ENCODE peak calls at places on chromosomes 12 and 14, in eight cellular contexts. F is epithelial cell of prostate, Y is SK-N-SH, X is H9, H is substantia nigra, R is ovary, J is AG04450, C is A549. Q is an unnamed sample.

GRCh38 chr14:36222952-36223468 is 46.5 kb upstream of the PTCSC3 start:
- DNase-seq in F (no peak), Y (no peak), X (no peak), H (no peak), R (no peak), J (no peak), C (no peak), Q (no peak)

GRCh38 chr12:131510431-131510830 is 200.5 kb upstream of the SFSWAP start:
- DNase-seq in F (no peak), Y (no peak), X (no peak), H (no peak), R (no peak), J (no peak), C (no peak), Q (no peak)

GRCh38 chr12:49664591-49665146 is 41.3 kb downstream of the PRPF40B start:
- DNase-seq in F (no peak), Y (peak), X (no peak), H (no peak), R (no peak), J (no peak), C (no peak), Q (peak)

GRCh38 chr12:12645485-12645884 is 33.8 kb downstream of the CREBL2 start:
- DNase-seq in F (no peak), Y (peak), X (peak), H (no peak), R (no peak), J (no peak), C (peak), Q (no peak)

GRCh38 chr12:56932146-56932545 is 2.1 kb downstream of the SDR9C7 start:
- DNase-seq in F (no peak), Y (no peak), X (no peak), H (no peak), R (no peak), J (no peak), C (no peak), Q (no peak)

GRCh38 chr14:100989924-100990323 is 86.4 kb upstream of the RTL1 start:
- DNase-seq in F (no peak), Y (no peak), X (no peak), H (no peak), R (no peak), J (no peak), C (peak), Q (no peak)

GRCh38 chr12:130334937-130335336 is 2.8 kb upstream of the PIWIL1 start:
- DNase-seq in F (no peak), Y (no peak), X (peak), H (no peak), R (no peak), J (no peak), C (no peak), Q (peak)

GRCh38 chr12:131089526-131090253 is 136.0 kb downstream of the ADGRD1 start:
- DNase-seq in F (no peak), Y (no peak), X (peak), H (no peak), R (peak), J (no peak), C (no peak), Q (peak)

GRCh38 chr12:76025601-76026575 is 5.7 kb downstream of the PHLDA1 start:
- DNase-seq in F (no peak), Y (no peak), X (no peak), H (no peak), R (no peak), J (no peak), C (peak), Q (no peak)

GRCh38 chr12:6476496-6476895 is 6.0 kb upstream of the VAMP1 start:
- DNase-seq in F (no peak), Y (no peak), X (no peak), H (no peak), R (no peak), J (peak), C (no peak), Q (no peak)

GRCh38 chr12:92905258-92905810 is 23.8 kb downstream of the EEA1 start:
- DNase-seq in F (no peak), Y (no peak), X (no peak), H (no peak), R (no peak), J (no peak), C (no peak), Q (no peak)

DNA sequence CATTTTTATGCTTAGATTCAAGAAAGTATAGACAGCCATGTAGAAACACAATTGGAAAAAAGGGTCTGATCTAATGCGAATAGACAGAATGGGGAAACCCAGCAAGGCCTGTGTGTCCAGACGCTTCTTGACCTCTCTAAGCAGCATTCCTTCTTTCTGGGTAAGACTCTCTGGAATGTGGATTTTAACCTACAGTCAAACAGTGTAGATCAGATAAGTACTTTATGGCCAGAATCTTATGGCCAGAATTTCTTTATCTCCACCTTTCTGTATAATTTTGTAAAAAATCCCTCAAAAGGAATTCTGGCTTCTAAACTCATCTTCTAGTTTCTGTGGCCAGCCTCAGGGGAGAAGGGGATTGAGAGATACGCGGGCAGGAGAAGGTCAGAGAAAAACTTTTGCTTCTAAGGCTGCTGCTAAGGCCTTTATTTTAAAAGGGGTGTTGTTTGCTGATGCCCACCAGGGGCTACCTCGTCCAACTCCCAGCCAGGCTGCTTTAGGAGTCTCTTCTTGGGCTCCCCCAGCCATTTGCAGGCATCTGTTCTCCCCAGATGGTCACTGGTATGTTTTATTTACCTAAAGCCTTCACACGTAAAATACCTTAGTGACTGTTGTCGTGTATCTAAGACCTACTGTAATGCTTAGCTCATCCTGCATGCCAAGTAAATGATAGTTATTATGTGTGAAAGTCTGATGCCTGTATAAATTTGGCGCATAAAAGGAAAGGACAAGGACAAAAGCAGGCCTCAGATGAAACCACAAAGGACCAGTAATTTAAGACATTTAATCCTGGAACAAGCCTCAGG is 68.4 kb downstream of the ANO6 start:
- DNase-seq in F (no peak), Y (no peak), X (peak), H (no peak), R (no peak), J (peak), C (peak), Q (no peak)
- H3K27ac ChIP-seq in F (peak), Y (peak), X (no peak), H (no peak), R (no peak), J (peak), C (peak), Q (no peak)

GRCh38 chr12:113231275-113232231 is 10.3 kb downstream of the TPCN1 start:
- DNase-seq in F (no peak), Y (no peak), X (peak), H (no peak), R (no peak), J (no peak), C (peak), Q (peak)
- H3K27ac ChIP-seq in F (peak), Y (peak), X (no peak), H (peak), R (no peak), J (peak), C (peak), Q (peak)

GRCh38 chr12:108755481-108755880 is 24.2 kb upstream of the CORO1C start:
- DNase-seq in F (no peak), Y (no peak), X (no peak), H (no peak), R (no peak), J (no peak), C (no peak), Q (no peak)

GRCh38 chr12:108753969-108754368 is 22.7 kb upstream of the CORO1C start:
- DNase-seq in F (no peak), Y (no peak), X (no peak), H (no peak), R (no peak), J (no peak), C (no peak), Q (no peak)

GRCh38 chr12:108757842-108758241 is 26.5 kb upstream of the CORO1C start:
- DNase-seq in F (peak), Y (no peak), X (no peak), H (no peak), R (no peak), J (no peak), C (no peak), Q (no peak)

GRCh38 chr12:108759914-108760313 is 28.6 kb upstream of the CORO1C start:
- DNase-seq in F (no peak), Y (no peak), X (no peak), H (no peak), R (no peak), J (no peak), C (no peak), Q (no peak)

DNA sequence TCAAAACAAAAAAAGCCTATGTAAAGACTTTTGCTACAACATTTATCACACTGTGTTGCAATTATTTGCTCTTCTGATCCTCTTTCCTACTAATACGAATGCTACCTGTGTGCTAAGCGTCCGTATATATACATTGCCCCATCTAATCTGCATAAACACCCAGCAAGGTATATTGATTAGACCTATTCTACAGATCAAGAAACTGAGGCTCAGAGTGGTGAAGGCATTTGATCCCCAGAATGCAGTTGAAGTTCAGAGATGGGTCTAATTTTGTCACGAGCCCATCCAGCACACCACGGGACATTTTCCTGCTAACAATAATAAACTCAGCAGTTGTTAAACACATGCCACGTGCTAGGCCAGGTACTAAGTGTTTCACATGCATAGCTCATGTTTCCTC is 25.1 kb upstream of the CORO1C start:
- DNase-seq in F (no peak), Y (no peak), X (no peak), H (no peak), R (no peak), J (no peak), C (no peak), Q (no peak)
- H3K27ac ChIP-seq in F (no peak), Y (no peak), X (no peak), H (no peak), R (no peak), J (no peak), C (no peak), Q (no peak)

DNA sequence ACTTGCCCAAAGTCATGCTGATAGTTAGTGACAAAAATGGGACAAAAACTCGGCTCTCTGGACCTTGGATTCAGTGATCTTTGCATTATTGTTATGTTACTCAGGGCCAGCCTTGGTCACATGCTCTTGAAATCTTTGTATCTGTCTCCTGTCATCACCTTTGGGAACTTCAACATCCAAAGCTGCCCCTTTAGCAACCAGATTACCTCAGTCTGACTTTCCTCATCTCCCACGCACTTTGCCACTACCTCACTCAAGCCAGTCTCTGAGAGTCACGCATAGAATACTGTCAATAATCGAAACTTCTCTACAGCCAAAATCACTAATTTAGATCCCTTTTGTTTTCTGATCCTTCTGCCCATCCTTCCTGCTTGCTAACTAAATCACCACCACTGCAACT is 90.8 kb upstream of the DAAM1 start:
- DNase-seq in F (no peak), Y (no peak), X (no peak), H (no peak), R (no peak), J (no peak), C (peak), Q (no peak)
- H3K27ac ChIP-seq in F (peak), Y (no peak), X (no peak), H (no peak), R (no peak), J (peak), C (peak), Q (no peak)

GRCh38 chr14:31952573-31952972 is 124.5 kb upstream of the ARHGAP5 start:
- DNase-seq in F (no peak), Y (no peak), X (no peak), H (no peak), R (no peak), J (no peak), C (no peak), Q (no peak)

GRCh38 chr14:31951638-31951964 is 125.5 kb upstream of the ARHGAP5 start:
- DNase-seq in F (no peak), Y (no peak), X (no peak), H (no peak), R (no peak), J (no peak), C (no peak), Q (no peak)

GRCh38 chr14:31950760-31951637 is 126.1 kb upstream of the ARHGAP5 start:
- DNase-seq in F (no peak), Y (peak), X (peak), H (no peak), R (peak), J (no peak), C (peak), Q (no peak)

GRCh38 chr14:31954991-31955390 is 122.1 kb upstream of the ARHGAP5 start:
- DNase-seq in F (no peak), Y (no peak), X (no peak), H (no peak), R (no peak), J (no peak), C (no peak), Q (no peak)

DNA sequence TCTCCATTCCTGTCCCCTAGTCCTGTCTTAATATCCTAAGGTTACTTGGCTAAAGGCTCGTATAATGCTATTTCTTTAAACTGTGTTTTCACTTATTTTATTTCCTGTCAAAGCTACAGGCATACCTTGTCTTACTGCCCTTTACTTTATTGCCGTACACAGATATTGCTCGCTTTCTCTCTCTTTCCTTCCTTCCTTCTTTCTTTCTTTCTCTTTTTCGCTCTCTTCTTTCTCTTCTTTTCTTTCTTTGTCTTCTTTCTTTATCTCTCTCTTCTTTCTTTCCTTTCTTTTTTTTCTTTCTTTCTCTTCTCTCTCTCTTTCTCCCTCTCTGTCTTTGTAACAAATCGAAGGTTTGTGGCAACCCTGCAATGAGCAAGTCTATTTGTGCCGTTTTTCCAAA is 123.9 kb upstream of the ARHGAP5 start:
- DNase-seq in F (no peak), Y (no peak), X (no peak), H (no peak), R (no peak), J (no peak), C (no peak), Q (no peak)
- H3K27ac ChIP-seq in F (no peak), Y (no peak), X (no peak), H (no peak), R (no peak), J (no peak), C (peak), Q (no peak)

GRCh38 chr12:25320123-25321006 is 69.6 kb upstream of the KRAS start:
- DNase-seq in F (no peak), Y (no peak), X (no peak), H (no peak), R (no peak), J (no peak), C (no peak), Q (no peak)
- H3K27ac ChIP-seq in F (no peak), Y (no peak), X (no peak), H (no peak), R (no peak), J (no peak), C (no peak), Q (no peak)

DNA sequence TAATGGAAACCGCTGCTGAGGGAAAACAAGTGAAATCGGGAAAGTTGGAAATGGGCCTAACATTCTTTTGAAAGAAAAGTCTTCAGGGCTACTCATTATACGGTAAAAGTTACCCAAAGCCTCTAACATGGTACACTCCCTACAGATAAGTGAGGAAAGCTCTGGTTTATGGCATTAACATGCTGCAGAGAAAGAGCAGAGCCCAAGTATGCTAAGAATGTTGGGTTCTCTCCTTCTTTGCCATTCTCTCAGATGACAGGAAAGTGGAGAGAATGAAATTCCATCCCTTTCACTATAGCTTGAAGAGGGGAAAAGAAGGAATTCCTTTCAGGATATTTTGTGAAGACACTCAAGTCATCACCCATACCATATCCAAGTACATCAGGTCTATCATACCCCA is 348.0 kb downstream of the SEC23A start:
- DNase-seq in F (no peak), Y (no peak), X (no peak), H (no peak), R (no peak), J (no peak), C (no peak), Q (no peak)
- H3K27ac ChIP-seq in F (no peak), Y (no peak), X (no peak), H (no peak), R (no peak), J (no peak), C (no peak), Q (no peak)

GRCh38 chr14:70009961-70010360 is 130.7 kb downstream of the SMOC1 start:
- DNase-seq in F (no peak), Y (peak), X (no peak), H (no peak), R (no peak), J (no peak), C (no peak), Q (no peak)

GRCh38 chr14:70013269-70013873 is 134.2 kb downstream of the SMOC1 start:
- DNase-seq in F (no peak), Y (peak), X (peak), H (no peak), R (no peak), J (no peak), C (peak), Q (no peak)

GRCh38 chr14:70011708-70012107 is 132.5 kb downstream of the SMOC1 start:
- DNase-seq in F (no peak), Y (no peak), X (no peak), H (no peak), R (no peak), J (no peak), C (no peak), Q (no peak)

GRCh38 chr14:70008863-70009262 is 129.6 kb downstream of the SMOC1 start:
- DNase-seq in F (no peak), Y (no peak), X (no peak), H (no peak), R (no peak), J (no peak), C (no peak), Q (no peak)

GRCh38 chr14:70011098-70011497 is 131.9 kb downstream of the SMOC1 start:
- DNase-seq in F (no peak), Y (no peak), X (no peak), H (no peak), R (no peak), J (no peak), C (no peak), Q (no peak)
- H3K27ac ChIP-seq in F (peak), Y (no peak), X (no peak), H (no peak), R (no peak), J (no peak), C (peak), Q (no peak)

GRCh38 chr14:55303646-55304277 is 32.5 kb downstream of the FBXO34 start:
- DNase-seq in F (no peak), Y (no peak), X (no peak), H (no peak), R (no peak), J (no peak), C (no peak), Q (no peak)

GRCh38 chr14:55306938-55307589 is 35.8 kb downstream of the FBXO34 start:
- DNase-seq in F (no peak), Y (no peak), X (no peak), H (no peak), R (no peak), J (no peak), C (no peak), Q (no peak)

GRCh38 chr14:55302367-55302766 is 31.1 kb downstream of the FBXO34 start:
- DNase-seq in F (no peak), Y (no peak), X (no peak), H (no peak), R (no peak), J (no peak), C (no peak), Q (no peak)

GRCh38 chr14:55301722-55302121 is 30.5 kb downstream of the FBXO34 start:
- DNase-seq in F (peak), Y (peak), X (no peak), H (no peak), R (no peak), J (no peak), C (peak), Q (no peak)

DNA sequence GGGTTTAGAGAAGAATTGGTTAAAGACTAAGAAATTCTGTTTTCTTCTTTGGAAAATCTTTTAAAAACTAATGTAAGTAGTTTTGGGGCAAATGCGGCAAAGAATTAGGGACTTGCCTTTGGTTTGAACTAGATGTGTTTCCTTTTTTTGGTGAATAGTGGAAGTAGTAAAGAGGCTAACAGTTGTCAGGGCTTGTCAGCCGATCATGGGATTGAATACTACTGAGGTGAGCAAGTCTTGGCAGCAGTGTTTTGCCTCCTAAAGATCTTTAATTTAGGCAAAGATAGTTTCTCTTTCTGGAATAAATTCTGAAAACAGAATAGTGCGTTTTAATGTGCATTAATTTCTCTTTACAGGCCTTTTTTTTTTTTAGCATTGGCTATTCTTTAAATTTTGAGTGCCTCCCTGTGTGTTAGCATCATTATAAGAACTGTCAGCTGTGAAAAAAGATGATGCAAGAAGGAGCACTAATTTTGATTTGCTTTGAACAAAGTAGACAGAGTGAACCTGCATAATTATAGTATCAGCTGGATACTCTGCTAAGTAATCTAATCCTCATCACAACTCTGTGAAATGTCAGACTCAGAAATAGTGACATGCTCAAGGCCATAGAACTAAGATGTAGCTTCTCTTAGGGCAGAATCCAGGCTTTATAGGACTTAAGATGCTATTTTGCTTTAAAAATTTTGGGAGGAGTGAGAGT is 31.7 kb downstream of the FBXO34 start:
- DNase-seq in F (no peak), Y (no peak), X (no peak), H (no peak), R (no peak), J (no peak), C (no peak), Q (no peak)
- H3K27ac ChIP-seq in F (peak), Y (no peak), X (no peak), H (no peak), R (no peak), J (no peak), C (no peak), Q (no peak)